ENCODE peak calls at places on chromosomes 13 and 19, in four cellular contexts. C is K562, R is HepG2, K is GM12878. G is an unnamed sample.

GRCh38 chr13:83065136-83065535 is 817.1 kb downstream of the SLITRK1 start:
- DNase-seq in C (no peak), R (no peak), K (no peak), G (no peak)

GRCh38 chr13:72132065-72132464 is 265.1 kb upstream of the DACH1 start:
- DNase-seq in C (no peak), R (no peak), K (no peak), G (no peak)

GRCh38 chr13:38399540-38399939 is 49.9 kb downstream of the UFM1 start:
- DNase-seq in C (no peak), R (no peak), K (no peak), G (no peak)

GRCh38 chr13:109749365-109749764 is 37.0 kb downstream of the IRS2 start:
- DNase-seq in C (no peak), R (no peak), K (no peak), G (no peak)

GRCh38 chr19:33441277-33441699 is 67.8 kb downstream of the CEBPG start:
- DNase-seq in C (no peak), R (no peak), K (no peak), G (no peak)

GRCh38 chr19:19540707-19541515 is 2.8 kb downstream of the CILP2 start:
- DNase-seq in C (peak; percentile 92), R (no peak), K (no peak), G (peak; percentile 97)

GRCh38 chr13:45243072-45243471 is 42.2 kb upstream of the KCTD4 start:
- DNase-seq in C (no peak), R (no peak), K (no peak), G (no peak)

GRCh38 chr19:44803442-44804428 is 5.2 kb upstream of the BCAM start:
- DNase-seq in C (no peak), R (no peak), K (no peak), G (peak; percentile 12)

GRCh38 chr13:113486698-113487097 is 3.8 kb downstream of the DCUN1D2 start:
- DNase-seq in C (no peak), R (no peak), K (no peak), G (peak; percentile 51)

GRCh38 chr13:22594041-22594440 is 586.7 kb upstream of the SGCG start:
- DNase-seq in C (no peak), R (peak; percentile 16), K (no peak), G (no peak)

GRCh38 chr19:42158926-42159325 is 26.7 kb upstream of the POU2F2 start:
- DNase-seq in C (no peak), R (peak; percentile 6), K (no peak), G (no peak)

GRCh38 chr19:50500060-50500752 is 10.8 kb downstream of the JOSD2 start:
- DNase-seq in C (peak; percentile 76), R (no peak), K (no peak), G (peak; percentile 84)

GRCh38 chr13:29402168-29402621 is 193.3 kb downstream of the SLC7A1 start:
- DNase-seq in C (peak; percentile 20), R (no peak), K (no peak), G (no peak)

GRCh38 chr19:14138576-14139265 is 2.3 kb upstream of the ASF1B start:
- DNase-seq in C (no peak), R (no peak), K (no peak), G (no peak)

GRCh38 chr13:29969286-29969685 is 118.9 kb upstream of the UBL3 start:
- DNase-seq in C (no peak), R (no peak), K (no peak), G (no peak)

GRCh38 chr13:104832265-104832664 is 1703.2 kb downstream of the EFNB2 start:
- DNase-seq in C (no peak), R (no peak), K (no peak), G (no peak)

GRCh38 chr13:52599853-52600603 is 42.2 kb upstream of the HNRNPA1L2 start:
- DNase-seq in C (no peak), R (no peak), K (no peak), G (peak; percentile 85)

GRCh38 chr13:113413178-113413897 is 40.0 kb downstream of the ADPRHL1 start:
- DNase-seq in C (no peak), R (no peak), K (no peak), G (no peak)

GRCh38 chr19:14544977-14545715 is 15.8 kb downstream of the TECR start:
- DNase-seq in C (no peak), R (no peak), K (no peak), G (no peak)

GRCh38 chr19:7191946-7192691 is 102.1 kb downstream of the INSR start:
- DNase-seq in C (no peak), R (no peak), K (no peak), G (no peak)

GRCh38 chr19:46299695-46300094 is 2.9 kb downstream of the HIF3A start:
- DNase-seq in C (no peak), R (no peak), K (no peak), G (no peak)

GRCh38 chr19:10270180-10270615 is 722 bp upstream of the ICAM1 start:
- DNase-seq in C (peak; percentile 48), R (no peak), K (no peak), G (peak; percentile 39)

GRCh38 chr13:114025432-114026127 is 51.7 kb upstream of the C13orf46 start:
- DNase-seq in C (peak; percentile 12), R (no peak), K (no peak), G (peak; percentile 85)

GRCh38 chr13:23322353-23323336 is 110.9 kb downstream of the SACS start:
- DNase-seq in C (no peak), R (no peak), K (no peak), G (no peak)

GRCh38 chr19:12668937-12669271 is 2.3 kb downstream of the WDR83 start:
- DNase-seq in C (peak; percentile 65), R (peak; percentile 40), K (no peak), G (peak; percentile 61)

GRCh38 chr13:91596832-91597231 is 198.4 kb downstream of the GPC5 start:
- DNase-seq in C (no peak), R (no peak), K (no peak), G (no peak)

GRCh38 chr19:48982280-48982679 is 10.8 kb downstream of the GYS1 start:
- DNase-seq in C (no peak), R (no peak), K (no peak), G (no peak)

GRCh38 chr19:44634785-44635184 is 8.9 kb upstream of the PVR start:
- DNase-seq in C (no peak), R (no peak), K (no peak), G (no peak)

GRCh38 chr19:47419037-47419783 is at the start of gene MEIS3:
- DNase-seq in C (peak; percentile 44), R (no peak), K (no peak), G (peak; percentile 81)

GRCh38 chr13:106277483-106278154 is 257.8 kb downstream of the EFNB2 start:
- DNase-seq in C (no peak), R (no peak), K (no peak), G (no peak)

GRCh38 chr13:18992791-18993190 is 188.8 kb downstream of the TUBA3C start:
- DNase-seq in C (no peak), R (no peak), K (no peak), G (no peak)

GRCh38 chr13:72638059-72638815 is 89.2 kb downstream of the MZT1 start:
- DNase-seq in C (no peak), R (no peak), K (no peak), G (no peak)

GRCh38 chr19:1254081-1254527 is 5.7 kb downstream of the MIDN start:
- DNase-seq in C (no peak), R (no peak), K (no peak), G (no peak)

GRCh38 chr19:19672816-19673215 is 4.2 kb downstream of the ZNF101 start:
- DNase-seq in C (no peak), R (no peak), K (no peak), G (no peak)

GRCh38 chr19:10228925-10229324 is 2.2 kb downstream of the S1PR2 start:
- DNase-seq in C (peak; percentile 70), R (peak; percentile 48), K (no peak), G (peak; percentile 45)

GRCh38 chr19:10226376-10227214 is 4.5 kb downstream of the S1PR2 start:
- DNase-seq in C (no peak), R (no peak), K (no peak), G (peak; percentile 92)

GRCh38 chr19:42455621-42456081 is 12.9 kb upstream of the CXCL17 start:
- DNase-seq in C (no peak), R (no peak), K (no peak), G (no peak)

GRCh38 chr13:27465611-27466010 is 15.2 kb upstream of the MTIF3 start:
- DNase-seq in C (no peak), R (no peak), K (no peak), G (no peak)

GRCh38 chr13:27466513-27466912 is 16.1 kb upstream of the MTIF3 start:
- DNase-seq in C (no peak), R (no peak), K (no peak), G (no peak)

GRCh38 chr13:27463500-27463899 is 13.1 kb upstream of the MTIF3 start:
- DNase-seq in C (no peak), R (no peak), K (no peak), G (no peak)

DNA sequence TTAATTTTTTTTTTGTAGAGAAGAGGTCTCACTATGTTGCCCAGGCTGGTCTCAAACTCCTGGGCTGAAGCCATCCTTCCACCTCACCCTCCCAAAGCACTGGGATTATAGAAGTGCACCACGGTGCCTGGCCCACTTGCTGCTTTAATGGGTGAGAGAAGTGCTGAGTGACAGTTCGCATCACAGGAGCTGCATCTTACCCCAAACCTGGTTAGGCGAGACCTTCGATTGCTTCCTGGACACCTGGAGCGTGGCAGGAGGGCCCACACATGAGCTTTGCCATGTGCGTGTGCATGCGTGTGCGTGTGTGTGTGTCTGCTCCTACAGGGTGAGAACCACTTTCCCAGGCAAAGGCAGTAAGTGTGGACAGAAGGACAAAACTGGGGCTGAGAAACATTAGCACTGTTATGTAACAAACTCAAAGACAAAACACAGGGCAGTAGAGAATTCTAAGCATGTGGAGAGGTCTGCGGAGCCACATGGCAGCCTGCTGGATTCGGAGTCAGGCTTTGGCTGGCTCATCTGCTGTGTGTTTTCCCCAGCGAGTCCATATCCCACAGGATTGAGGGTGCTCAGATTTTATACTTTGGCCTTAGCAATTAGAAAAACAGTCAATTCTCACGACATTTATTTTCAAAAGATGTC is 11.7 kb upstream of the MTIF3 start:
- DNase-seq in C (no peak), R (no peak), K (no peak), G (no peak)
- TF ChIP-seq NFIC in C (no peak), R (no peak), K (no peak), G (no peak)

GRCh38 chr13:43544011-43544410 is 242.8 kb downstream of the ENOX1 start:
- DNase-seq in C (no peak), R (no peak), K (no peak), G (no peak)
- TF ChIP-seq NFIC in C (no peak), R (no peak), K (no peak), G (peak; percentile 9)

DNA sequence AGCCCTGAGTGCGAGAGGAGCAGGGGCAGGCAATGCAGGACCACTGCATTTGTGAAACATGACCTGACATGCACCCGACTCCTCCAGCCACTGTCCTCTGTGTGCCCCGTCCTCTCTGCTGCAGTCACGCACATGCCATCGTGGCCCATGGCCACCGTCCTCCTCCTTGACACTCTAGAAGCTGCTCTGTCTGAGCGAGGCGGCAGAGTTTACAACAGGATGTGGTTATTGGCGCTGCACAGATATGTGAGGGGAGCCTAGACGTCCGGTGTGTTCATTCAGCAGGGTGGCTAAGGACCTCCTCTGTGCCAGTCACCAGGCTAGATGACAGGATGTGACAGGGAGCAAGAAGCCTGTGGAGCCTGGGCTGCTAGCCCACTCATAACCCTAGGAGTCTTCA is 277.8 kb downstream of the FOXO1 start:
- DNase-seq in C (no peak), R (no peak), K (peak; percentile 70), G (no peak)
- TF ChIP-seq NFIC in C (no peak), R (no peak), K (no peak), G (no peak)

DNA sequence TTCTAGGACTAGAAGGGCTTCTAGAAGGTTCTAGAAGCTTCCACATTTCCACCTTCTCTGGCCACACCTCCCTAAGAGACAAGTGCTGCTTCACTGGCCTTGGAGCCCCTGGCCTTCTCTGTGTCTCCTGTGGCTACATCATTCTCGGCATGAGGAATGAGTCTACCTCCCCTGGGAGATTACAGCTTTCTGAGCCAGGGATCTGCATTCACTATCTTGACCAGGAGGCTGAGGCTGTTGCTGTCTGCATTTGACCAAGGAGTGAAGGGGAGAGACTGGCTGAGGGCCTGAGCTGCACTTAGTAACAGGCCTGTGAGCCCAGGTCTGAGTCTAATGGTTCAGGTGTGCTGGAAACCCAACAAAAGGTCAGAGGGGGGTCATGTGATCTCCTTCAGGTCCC is 5.3 kb downstream of the CPAMD8 start:
- DNase-seq in C (no peak), R (no peak), K (no peak), G (no peak)
- TF ChIP-seq NFIC in C (no peak), R (no peak), K (no peak), G (no peak)

G was measured in SK-N-SH.